ENCODE peak calls at places on chromosomes 16 and 17, in four cellular contexts. E is lung; J is CD4-positive, alpha-beta T cell; N is brain microvascular endothelial cell. O is an unnamed sample. For H3K27me3, the result is how much of the 10 kb centered on the place peaks cover.

GRCh38 chr17:32881054-32881453 is 4.1 kb upstream of the MYO1D start:
- DNase-seq in E (peak), J (no peak), N (no peak), O (no peak)

GRCh38 chr17:72373910-72374741 is 253.3 kb downstream of the SOX9 start:
- DNase-seq in E (no peak), J (no peak), N (no peak), O (no peak)

GRCh38 chr16:72427786-72428480 is 256.0 kb upstream of the PMFBP1 start:
- DNase-seq in E (no peak), J (no peak), N (no peak), O (no peak)

GRCh38 chr17:32518856-32519768 is 32.3 kb downstream of the CDK5R1 start:
- DNase-seq in E (no peak), J (peak), N (no peak), O (no peak)

GRCh38 chr17:48628641-48629410 is 2.7 kb upstream of the HOXB9 start:
- DNase-seq in E (no peak), J (no peak), N (no peak), O (peak)

GRCh38 chr17:17120716-17121115 is 78.5 kb downstream of the MPRIP start:
- DNase-seq in E (no peak), J (no peak), N (no peak), O (no peak)

GRCh38 chr17:78672880-78673371 is 95.7 kb upstream of the DNAH17 start:
- DNase-seq in E (no peak), J (no peak), N (no peak), O (no peak)

GRCh38 chr16:85667261-85667660 is 21.5 kb downstream of the GINS2 start:
- DNase-seq in E (no peak), J (no peak), N (no peak), O (no peak)

GRCh38 chr17:2067559-2067958 is 12.7 kb downstream of the HIC1 start:
- DNase-seq in E (no peak), J (no peak), N (no peak), O (no peak)

GRCh38 chr16:19861811-19862327 is 22.8 kb downstream of the GPRC5B start:
- DNase-seq in E (no peak), J (no peak), N (no peak), O (no peak)

GRCh38 chr16:81696136-81696958 is 82.7 kb upstream of the PLCG2 start:
- DNase-seq in E (no peak), J (no peak), N (no peak), O (no peak)

GRCh38 chr17:45761957-45762565 is 22.1 kb upstream of the CRHR1 start:
- DNase-seq in E (no peak), J (no peak), N (no peak), O (no peak)

GRCh38 chr17:45759761-45760160 is 24.4 kb upstream of the CRHR1 start:
- DNase-seq in E (no peak), J (no peak), N (no peak), O (no peak)

GRCh38 chr17:45763182-45763581 is 20.9 kb upstream of the CRHR1 start:
- DNase-seq in E (no peak), J (no peak), N (no peak), O (no peak)

GRCh38 chr17:45768000-45768399 is 16.1 kb upstream of the CRHR1 start:
- DNase-seq in E (no peak), J (no peak), N (no peak), O (no peak)

GRCh38 chr17:45764479-45764878 is 19.6 kb upstream of the CRHR1 start:
- DNase-seq in E (no peak), J (no peak), N (no peak), O (no peak)
- H3K27me3 ChIP-seq in E (under half), J (under half), N (under half), O (under half)

GRCh38 chr16:16150878-16151152 is 72.5 kb downstream of the ABCC6 start:
- DNase-seq in E (no peak), J (no peak), N (no peak), O (no peak)
- H3K27ac ChIP-seq in E (no peak), J (no peak), N (no peak), O (no peak)

GRCh38 chr17:7408863-7409262 is 1.2 kb downstream of the NLGN2 start:
- DNase-seq in E (no peak), J (no peak), N (no peak), O (no peak)

GRCh38 chr17:7407033-7407432 is 612 bp upstream of the NLGN2 start:
- DNase-seq in E (no peak), J (no peak), N (no peak), O (no peak)

GRCh38 chr17:7408341-7408740 is 696 bp downstream of the NLGN2 start:
- DNase-seq in E (no peak), J (peak), N (no peak), O (no peak)

GRCh38 chr17:7405882-7406825 is 1.5 kb upstream of the NLGN2 start:
- DNase-seq in E (no peak), J (no peak), N (no peak), O (no peak)

DNA sequence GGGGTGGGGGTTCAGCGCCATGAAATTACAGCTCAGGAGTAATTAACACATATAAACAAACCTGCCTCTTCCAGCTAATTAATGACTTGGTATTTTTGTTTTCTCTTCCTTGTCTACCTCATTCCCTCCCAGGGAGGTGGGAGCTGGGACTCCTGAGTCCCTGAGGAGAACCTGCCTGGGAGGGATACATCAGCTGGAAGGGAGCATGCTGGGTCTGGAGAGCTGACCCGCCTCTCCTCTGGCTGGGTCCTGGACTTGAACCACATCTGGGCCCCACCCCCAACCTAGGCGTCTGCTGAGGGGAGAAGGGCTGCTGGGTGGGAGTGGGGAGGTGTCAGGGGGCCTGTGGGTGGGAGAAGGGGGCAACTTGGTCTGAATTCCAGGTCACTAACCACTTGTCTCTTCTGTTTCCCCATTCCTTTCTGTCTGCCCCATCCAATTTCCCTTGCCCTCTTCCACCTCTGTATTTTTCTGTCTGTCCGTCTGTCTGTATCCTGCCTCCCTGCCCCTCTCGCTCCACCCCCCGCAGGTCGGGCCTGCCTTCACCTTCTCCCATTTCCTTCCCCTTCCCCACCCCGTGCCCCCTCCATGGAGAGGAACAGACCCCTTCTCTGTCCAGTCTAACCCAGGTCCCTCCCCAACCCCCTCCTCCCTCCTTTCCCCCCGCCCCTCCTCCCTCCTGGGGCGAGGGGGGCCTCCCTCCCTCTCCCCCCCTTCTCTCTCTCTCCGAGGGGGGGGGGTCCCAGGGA is at the start of gene NLGN2:
- DNase-seq in E (no peak), J (no peak), N (no peak), O (no peak)
- H3K27me3 ChIP-seq in E (under half), J (under half), N (under half), O (under half)

GRCh38 chr16:89300976-89301360 is 83.5 kb downstream of the ZNF778 start:
- DNase-seq in E (no peak), J (no peak), N (no peak), O (no peak)
- H3K27ac ChIP-seq in E (peak), J (no peak), N (peak), O (no peak)

GRCh38 chr17:70169707-70170597 is 620 bp downstream of the KCNJ2 start:
- DNase-seq in E (no peak), J (no peak), N (no peak), O (peak)

GRCh38 chr17:70172921-70173320 is 3.6 kb downstream of the KCNJ2 start:
- DNase-seq in E (no peak), J (no peak), N (no peak), O (peak)

GRCh38 chr17:70173646-70174045 is 4.3 kb downstream of the KCNJ2 start:
- DNase-seq in E (no peak), J (no peak), N (no peak), O (no peak)

GRCh38 chr17:70171159-70171558 is 1.8 kb downstream of the KCNJ2 start:
- DNase-seq in E (no peak), J (no peak), N (no peak), O (no peak)

GRCh38 chr17:70172449-70172848 is 3.1 kb downstream of the KCNJ2 start:
- DNase-seq in E (no peak), J (no peak), N (no peak), O (no peak)
- H3K27me3 ChIP-seq in E (under half), J (under half), N (under half), O (under half)

O was measured in HL-60.